ENCODE peak calls at places on chromosomes 16 and 17, in four cellular contexts. S is progenitor cell of endocrine pancreas, U is AG04450, J is cardiac muscle cell. T is an unnamed sample.
A peak's percentile ranks its signal among the peaks of the same experiment; 100 is the strongest.

GRCh38 chr17:74349120-74349519 is 12.5 kb downstream of the BTBD17 start:
- DNase-seq in S (no peak), J (no peak), U (no peak), T (no peak)

GRCh38 chr17:47692895-47693666 is 880 bp upstream of the TBKBP1 start:
- DNase-seq in J (no peak), S (no peak), U (no peak), T (no peak)

GRCh38 chr16:17768257-17768656 is 297.5 kb upstream of the XYLT1 start:
- DNase-seq in U (no peak), S (no peak), J (no peak), T (no peak)

GRCh38 chr17:64504769-64505319 is 1.2 kb downstream of the DDX5 start:
- DNase-seq in S (no peak), U (no peak), J (peak; percentile 92), T (no peak)

GRCh38 chr17:66040402-66040801 is 151.5 kb downstream of the CEP112 start:
- DNase-seq in S (no peak), U (no peak), J (no peak), T (no peak)

GRCh38 chr17:14061666-14062560 is 7.4 kb upstream of the COX10 start:
- DNase-seq in S (no peak), J (peak; percentile 93), U (peak; percentile 63), T (no peak)

GRCh38 chr16:89864421-89864820 is 9.0 kb upstream of the TCF25 start:
- DNase-seq in U (no peak), S (no peak), J (peak; percentile 21), T (no peak)

GRCh38 chr17:74678541-74678940 is 34.2 kb downstream of the CD300LF start:
- DNase-seq in S (no peak), J (no peak), U (no peak), T (no peak)

GRCh38 chr17:42009170-42009569 is 8.1 kb downstream of the DNAJC7 start:
- DNase-seq in J (no peak), U (no peak), S (no peak), T (no peak)

GRCh38 chr16:1965610-1966009 is 984 bp upstream of the RPS2 start:
- DNase-seq in S (no peak), U (no peak), J (no peak), T (no peak)

GRCh38 chr16:79651363-79651762 is 50.8 kb upstream of the MAF start:
- DNase-seq in J (peak; percentile 82), U (no peak), S (no peak), T (no peak)

GRCh38 chr16:71626018-71626857 is at the start of gene MARVELD3:
- DNase-seq in J (no peak), U (no peak), S (peak; percentile 96), T (peak; percentile 90)

GRCh38 chr17:19311421-19312215 is 50.9 kb downstream of the B9D1 start:
- DNase-seq in J (peak; percentile 59), S (no peak), U (no peak), T (no peak)

GRCh38 chr17:74253036-74253435 is 21.0 kb upstream of the DNAI2 start:
- DNase-seq in U (no peak), S (no peak), J (no peak), T (no peak)

GRCh38 chr16:21184834-21185233 is 26.4 kb downstream of the LDAF1 start:
- DNase-seq in J (no peak), S (no peak), U (no peak), T (no peak)

GRCh38 chr16:48014349-48015135 is 141.3 kb downstream of the ABCC12 start:
- DNase-seq in S (no peak), J (no peak), U (peak; percentile 20), T (no peak)

GRCh38 chr16:70402916-70403659 is 35.8 kb downstream of the ST3GAL2 start:
- DNase-seq in S (no peak), J (peak; percentile 67), U (no peak), T (no peak)

GRCh38 chr17:70956731-70957130 is 787.4 kb downstream of the KCNJ2 start:
- DNase-seq in U (no peak), S (no peak), J (peak; percentile 21), T (no peak)

GRCh38 chr16:10817963-10818941 is at the start of gene TVP23A:
- DNase-seq in U (no peak), S (peak; percentile 35), J (peak; percentile 47), T (no peak)

GRCh38 chr16:53429221-53429943 is 4.9 kb upstream of the RBL2 start:
- DNase-seq in S (no peak), U (peak; percentile 54), J (peak; percentile 84), T (no peak)

GRCh38 chr17:3895354-3895753 is 2.5 kb upstream of the CAMKK1 start:
- DNase-seq in J (no peak), U (no peak), S (no peak), T (no peak)

GRCh38 chr17:2374549-2375285 is 26.1 kb downstream of the MNT start:
- DNase-seq in S (no peak), J (no peak), U (no peak), T (no peak)

GRCh38 chr16:27624154-27625049 is 74.5 kb downstream of the KATNIP start:
- DNase-seq in J (no peak), S (no peak), U (no peak), T (no peak)

GRCh38 chr17:35765731-35766488 is 5.2 kb downstream of the C17orf50 start:
- DNase-seq in U (no peak), S (no peak), J (no peak), T (no peak)

GRCh38 chr17:39194089-39194984 is 3.1 kb downstream of the CACNB1 start:
- DNase-seq in U (no peak), J (peak; percentile 62), S (no peak), T (no peak)

GRCh38 chr17:3020381-3020780 is 43.0 kb downstream of the OR1D5 start:
- DNase-seq in U (no peak), S (no peak), J (no peak), T (no peak)

GRCh38 chr17:47192549-47192948 is 3.5 kb upstream of the CDC27 start:
- DNase-seq in S (no peak), J (no peak), U (no peak), T (no peak)

GRCh38 chr16:50318796-50319578 is 49.8 kb downstream of the BRD7 start:
- DNase-seq in J (no peak), S (no peak), U (no peak), T (no peak)

GRCh38 chr16:75244844-75245758 is 6.3 kb downstream of the BCAR1 start:
- DNase-seq in S (no peak), J (peak; percentile 98), U (peak; percentile 96), T (no peak)

DNA sequence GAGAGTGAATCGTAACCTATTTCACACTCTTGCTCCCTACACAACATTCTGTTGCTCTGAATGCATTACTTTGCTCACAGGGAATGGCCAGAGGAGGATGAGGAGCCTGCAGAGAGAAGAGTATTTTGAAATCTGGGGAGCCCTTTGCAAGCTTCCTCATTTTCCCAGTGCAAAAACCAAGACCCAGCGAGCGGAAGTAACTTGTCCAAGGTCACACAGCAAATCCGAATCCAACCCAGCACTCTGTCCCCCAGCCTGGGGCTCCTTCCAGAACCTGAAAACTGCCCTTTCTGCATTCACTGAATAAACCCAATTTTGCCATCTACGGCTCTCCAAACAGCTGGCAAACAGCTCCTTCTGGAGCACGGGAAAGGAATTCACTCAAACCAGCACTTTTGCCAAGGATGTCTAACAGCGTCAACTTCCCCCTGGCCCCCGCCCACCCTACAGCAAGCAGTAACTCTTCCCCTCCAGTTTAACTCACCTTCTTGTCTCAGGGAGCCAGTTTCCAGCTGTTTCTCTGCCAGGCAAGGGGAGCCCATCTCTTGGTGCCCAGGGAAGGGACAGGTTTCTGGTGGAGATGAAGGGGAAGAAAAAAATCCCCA is 524 bp downstream of the KCNG4 start:
- DNase-seq in J (peak; percentile 23), S (no peak), U (no peak), T (no peak)
- TF ChIP-seq CTCF in J (no peak), S (no peak), U (no peak), T (no peak)

DNA sequence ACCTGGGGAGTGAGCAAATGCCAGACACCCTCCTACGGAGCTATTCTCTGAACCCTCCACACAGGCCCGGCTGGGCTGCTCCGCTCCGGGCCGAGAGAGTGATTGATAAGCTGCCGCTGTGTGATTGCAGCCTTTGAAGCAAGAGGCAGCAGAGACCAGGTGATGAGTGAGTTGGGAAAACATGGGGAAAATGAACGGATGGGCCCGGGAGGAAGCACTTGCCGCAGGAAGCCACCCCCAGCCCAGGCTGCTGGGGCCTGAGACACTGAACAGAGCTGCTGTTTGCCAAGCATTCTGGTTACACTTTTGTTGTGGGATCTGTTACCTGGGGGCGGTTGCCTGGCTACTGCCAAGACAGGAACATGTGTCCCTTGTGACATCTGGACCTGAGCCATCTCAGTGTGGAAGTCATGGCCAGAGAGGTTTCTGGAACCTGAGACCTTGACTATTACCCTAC is 46.4 kb upstream of the KLHDC4 start:
- DNase-seq in U (no peak), J (no peak), S (no peak), T (no peak)
- TF ChIP-seq CTCF in U (no peak), J (no peak), S (no peak), T (no peak)

DNA sequence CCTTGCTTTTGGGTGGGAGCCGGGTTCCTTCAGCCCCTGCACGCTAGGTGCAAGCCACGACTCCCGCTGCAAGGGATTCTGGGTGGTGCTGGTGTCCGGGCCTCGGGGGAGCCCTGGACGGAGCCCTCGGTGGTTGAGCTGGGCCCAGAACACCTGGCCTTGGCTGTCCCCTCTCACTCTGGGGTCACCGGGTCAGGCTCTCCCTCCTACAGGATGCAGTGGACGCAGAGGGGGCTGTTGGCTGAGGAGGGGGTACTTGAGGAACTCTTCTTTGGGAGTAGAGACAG is 27.9 kb upstream of the SLC38A10 start:
- DNase-seq in J (no peak), U (no peak), S (no peak), T (no peak)
- TF ChIP-seq CTCF in J (no peak), U (no peak), S (no peak), T (no peak)

DNA sequence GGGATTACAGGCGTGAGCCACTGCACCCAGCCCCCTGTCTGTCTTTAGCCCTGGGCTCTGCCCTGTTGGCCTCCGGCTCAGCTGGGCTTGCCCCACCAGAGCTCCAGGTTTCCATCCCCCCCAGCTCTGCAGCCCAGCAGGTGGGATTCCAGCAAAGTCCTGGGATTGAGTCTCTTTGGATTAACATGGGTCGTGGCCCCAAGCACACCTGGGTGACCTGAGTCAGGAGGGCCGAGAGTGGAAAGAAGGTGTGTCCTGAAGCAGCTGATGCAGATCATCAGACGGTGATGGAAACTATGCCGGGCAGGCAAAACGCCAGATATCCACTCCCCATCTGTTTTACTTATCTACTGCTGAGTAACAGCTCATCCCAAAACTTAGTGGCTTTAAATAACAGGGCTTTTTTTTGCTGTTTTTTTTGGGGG is 72.5 kb downstream of the KNOP1 start:
- DNase-seq in S (no peak), U (no peak), J (peak; percentile 55), T (no peak)
- TF ChIP-seq CTCF in S (no peak), U (no peak), J (no peak), T (no peak)

GRCh38 chr16:66484453-66485213 is 57.5 kb downstream of the BEAN1 start:
- DNase-seq in S (no peak), J (no peak), U (no peak), T (peak; percentile 60)
- TF ChIP-seq CTCF in S (no peak), J (no peak), U (no peak), T (no peak)

DNA sequence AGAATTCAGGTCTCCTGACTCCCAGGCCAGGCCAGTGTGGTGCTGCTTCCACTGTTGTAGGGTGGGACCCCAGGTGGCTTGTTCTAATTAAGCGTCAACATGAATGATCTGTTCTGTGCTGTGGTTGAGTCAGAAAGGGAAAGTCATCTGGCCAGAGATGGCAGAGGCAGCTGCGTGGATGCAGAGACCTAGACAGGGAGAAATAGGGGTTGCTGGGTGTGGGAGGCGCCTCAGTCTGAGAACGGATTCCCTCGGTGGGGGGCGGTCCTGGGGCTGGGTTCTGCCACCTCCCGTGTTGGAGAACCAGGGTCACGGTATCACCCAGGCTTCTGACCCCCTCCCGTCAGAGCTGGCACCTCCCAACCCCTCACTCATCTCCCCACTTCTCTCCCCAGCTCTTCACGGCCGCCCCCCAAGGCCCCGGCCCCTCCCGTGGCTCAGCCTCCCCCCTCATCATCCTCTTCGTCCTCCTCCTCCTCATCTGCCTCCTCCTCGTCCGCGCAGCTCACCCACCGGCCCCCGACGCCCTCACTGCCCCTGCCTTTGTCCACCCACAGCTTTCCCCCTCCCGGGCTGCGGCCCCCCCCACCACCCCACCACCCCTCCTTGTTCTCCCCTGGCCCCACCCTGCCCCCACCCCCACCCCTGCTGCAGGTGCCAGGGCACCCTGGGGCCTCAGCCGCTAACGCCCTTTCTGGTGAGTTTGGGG is 5.7 kb downstream of the FBRS start:
- DNase-seq in J (no peak), S (no peak), U (no peak), T (no peak)
- TF ChIP-seq CTCF in J (no peak), S (no peak), U (no peak), T (no peak)

T was measured in type B pancreatic cell.